ENCODE peak calls at places on chromosome 22, in nine cellular contexts. Z, D, F, S, T, L, J, K and M are unnamed samples.

GRCh38 chr22:39301926-39302325 is 17.5 kb downstream of the RPL3 start:
- DNase-seq in D (no peak), F (no peak), S (no peak), L (no peak), J (no peak), Z (no peak), K (no peak), T (no peak), M (no peak)

GRCh38 chr22:24775769-24776492 is 1.4 kb upstream of the PIWIL3 start:
- DNase-seq in J (peak; percentile 9), T (peak; percentile 26), D (no peak), K (no peak), F (no peak), Z (no peak), L (no peak), S (no peak), M (no peak)

GRCh38 chr22:17748555-17749353 is 25.5 kb downstream of the BID start:
- DNase-seq in K (no peak), L (peak; percentile 54), S (peak; percentile 27), J (no peak), Z (no peak), F (no peak), D (no peak), T (no peak), M (peak; percentile 37)

GRCh38 chr22:41940853-41941765 is 5.8 kb downstream of the CENPM start:
- DNase-seq in D (peak; percentile 67), L (peak; percentile 58), Z (peak; percentile 96), T (peak; percentile 91), J (peak; percentile 93), S (peak; percentile 86), F (peak; percentile 86), K (peak; percentile 91), M (peak; percentile 86)

GRCh38 chr22:38697055-38697980 is 3.4 kb downstream of the JOSD1 start:
- DNase-seq in L (no peak), F (no peak), S (peak; percentile 25), D (no peak), J (peak; percentile 47), Z (peak; percentile 32), T (peak; percentile 58), K (peak; percentile 70), M (no peak)

GRCh38 chr22:28833276-28833923 is 33.0 kb upstream of the XBP1 start:
- DNase-seq in T (no peak), F (no peak), D (no peak), J (no peak), K (no peak), S (no peak), L (no peak), Z (no peak), M (no peak)

GRCh38 chr22:47927811-47928210 is 1165.4 kb downstream of the TBC1D22A start:
- DNase-seq in S (no peak), J (no peak), D (no peak), F (no peak), T (no peak), L (no peak), Z (no peak), K (no peak), M (no peak)

GRCh38 chr22:36918730-36919129 is 5.3 kb downstream of the CSF2RB start:
- DNase-seq in Z (no peak), D (no peak), J (no peak), L (no peak), T (no peak), S (no peak), F (no peak), K (no peak), M (no peak)

GRCh38 chr22:37953062-37953436 is 352 bp downstream of the C22orf23 start:
- DNase-seq in D (no peak), S (no peak), K (no peak), T (no peak), J (no peak), F (no peak), L (peak; percentile 43), Z (no peak), M (no peak)

GRCh38 chr22:28711820-28712777 is 29.5 kb downstream of the CHEK2 start:
- DNase-seq in T (peak; percentile 97), K (no peak), D (no peak), J (peak; percentile 97), S (no peak), F (no peak), Z (peak; percentile 98), L (peak; percentile 11), M (no peak)

GRCh38 chr22:36728505-36728904 is 25.0 kb upstream of the CACNG2 start:
- DNase-seq in F (no peak), D (no peak), K (no peak), T (no peak), S (no peak), L (no peak), J (no peak), Z (no peak), M (no peak)

GRCh38 chr22:37807410-37808293 is at the start of gene GCAT:
- DNase-seq in T (peak; percentile 95), S (peak; percentile 98), Z (peak; percentile 96), K (peak; percentile 97), L (peak; percentile 97), J (peak; percentile 95), D (peak; percentile 99), F (peak; percentile 96), M (peak; percentile 98)

GRCh38 chr22:27122561-27122960 is 465.2 kb downstream of the MIAT start:
- DNase-seq in T (no peak), L (no peak), J (no peak), D (no peak), Z (no peak), F (no peak), S (no peak), K (no peak), M (no peak)

GRCh38 chr22:48940988-48941902 is 886.4 kb downstream of the BRD1 start:
- DNase-seq in L (no peak), Z (no peak), D (no peak), F (no peak), K (peak; percentile 16), S (no peak), J (no peak), T (no peak), M (no peak)

GRCh38 chr22:50153756-50154140 is 16.8 kb upstream of the PANX2 start:
- DNase-seq in T (no peak), K (no peak), S (no peak), D (no peak), L (no peak), Z (no peak), J (no peak), F (no peak), M (no peak)

GRCh38 chr22:37514526-37515051 is 4.6 kb downstream of the CARD10 start:
- DNase-seq in K (no peak), S (no peak), J (no peak), Z (no peak), L (no peak), D (no peak), F (no peak), T (no peak), M (no peak)

GRCh38 chr22:29254283-29254653 is 13.5 kb downstream of the RHBDD3 start:
- DNase-seq in F (no peak), J (no peak), Z (no peak), S (no peak), K (no peak), D (no peak), T (no peak), L (no peak), M (no peak)

GRCh38 chr22:43154887-43155536 is 3.7 kb downstream of the TSPO start:
- DNase-seq in S (no peak), J (peak; percentile 18), T (no peak), Z (no peak), F (peak; percentile 87), K (peak; percentile 65), D (no peak), L (no peak), M (no peak)

GRCh38 chr22:38963872-38964271 is 6.5 kb downstream of the APOBEC3A start:
- DNase-seq in F (no peak), Z (no peak), S (no peak), T (no peak), J (no peak), L (peak; percentile 52), K (peak; percentile 74), D (no peak), M (no peak)

DNA sequence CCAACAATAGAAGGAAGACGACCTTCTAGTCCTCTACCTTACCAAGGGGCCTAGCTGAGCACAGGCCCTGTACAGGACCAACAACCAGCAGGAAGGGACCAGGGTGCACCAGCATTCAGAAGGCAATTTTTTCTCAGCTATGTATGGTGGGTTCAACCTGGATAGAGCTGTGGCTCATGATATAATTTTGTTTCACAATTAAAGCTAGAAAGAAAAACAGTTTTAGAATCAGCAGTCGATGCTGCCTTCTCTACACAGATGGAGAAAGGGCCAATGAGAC is 3.7 kb downstream of the DGCR2 start:
- DNase-seq in J (no peak), K (no peak), L (no peak), T (no peak), F (no peak), S (no peak), Z (no peak), D (no peak), M (no peak)
- TF ChIP-seq CTCF in J (no peak), K (no peak), L (no peak), T (no peak), F (no peak), S (no peak), Z (no peak), D (no peak), M (no peak)

DNA sequence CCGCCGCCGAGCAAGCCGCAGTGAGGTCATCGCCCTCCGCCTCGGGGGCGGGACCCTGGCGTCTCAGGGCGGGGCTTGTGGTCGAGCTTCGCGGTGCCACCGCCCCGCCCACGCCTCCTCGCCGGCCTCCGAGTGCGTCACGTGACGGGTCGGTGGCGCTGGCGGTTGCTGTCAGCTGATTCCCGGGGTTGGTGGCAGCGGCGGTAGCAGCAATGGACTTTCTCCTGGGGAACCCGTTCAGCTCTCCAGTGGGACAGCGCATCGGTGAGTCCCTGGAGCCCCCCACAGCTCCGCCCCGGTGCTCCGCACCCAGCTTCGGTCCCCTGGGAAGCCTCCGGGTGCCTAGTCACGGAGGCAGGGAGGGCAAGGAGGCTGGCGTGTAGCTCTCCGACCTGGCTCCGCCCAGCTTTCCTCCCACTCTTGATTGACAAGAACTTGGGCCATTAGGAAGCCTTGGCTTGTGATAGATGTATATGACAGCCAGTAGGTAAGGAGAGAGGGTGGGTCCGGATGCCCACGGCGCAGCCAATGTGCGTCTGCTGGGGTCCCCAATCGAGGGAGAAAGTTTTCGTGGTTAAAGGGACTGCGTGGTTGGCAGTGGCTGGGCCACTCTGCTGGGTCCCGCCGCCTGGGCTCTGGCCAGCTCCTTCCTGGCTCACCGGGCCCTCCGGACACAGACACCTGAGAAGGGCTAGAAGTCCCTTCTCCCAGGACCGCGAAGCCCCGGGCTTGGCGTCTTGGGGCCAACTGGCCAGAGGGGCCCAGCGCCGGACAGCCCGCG is at the start of gene TOM1:
- DNase-seq in K (peak; percentile 98), J (peak; percentile 100), S (peak; percentile 98), L (peak; percentile 92), T (peak; percentile 99), Z (peak; percentile 100), D (peak; percentile 94), F (peak; percentile 98), M (peak; percentile 100)
- TF ChIP-seq CTCF in K (no peak), J (no peak), S (no peak), L (no peak), T (no peak), Z (no peak), D (no peak), F (no peak), M (no peak)

GRCh38 chr22:30356392-30357230 is at the start of the genes CCDC157 and SF3A1:
- DNase-seq in Z (peak; percentile 93), J (peak; percentile 89), K (peak; percentile 88), T (peak; percentile 91), S (peak; percentile 96), F (peak; percentile 95), D (peak; percentile 97), L (peak; percentile 86), M (peak; percentile 88)
- TF ChIP-seq CTCF in Z (no peak), J (no peak), K (no peak), T (no peak), S (no peak), F (no peak), D (no peak), L (no peak), M (no peak)

GRCh38 chr22:31836010-31836409 is 82.2 kb downstream of the DEPDC5 start:
- DNase-seq in J (no peak), L (no peak), K (no peak), D (no peak), Z (no peak), T (no peak), F (no peak), S (no peak), M (no peak)
- TF ChIP-seq CTCF in J (no peak), L (no peak), K (no peak), D (no peak), Z (no peak), T (no peak), F (no peak), S (no peak), M (no peak)